ENCODE peak calls at places on chromosomes 12 and 14, in seven cellular contexts. P is iPS DF 19.7; C is CD4-positive, alpha-beta T cell; W is neural progenitor cell; L is HCT116; H is right cardiac atrium; O is pancreas. Y is an unnamed sample.

GRCh38 chr14:53855127-53855526 is 101.5 kb downstream of the BMP4 start:
- DNase-seq in L (no peak), W (no peak), H (no peak), P (no peak), C (no peak), O (no peak), Y (no peak)

GRCh38 chr12:119178544-119179334 is at the start of gene HSPB8:
- DNase-seq in O (peak), P (no peak), C (no peak), H (peak), L (peak), W (peak), Y (peak)

GRCh38 chr14:69363055-69363454 is 35.0 kb downstream of the ERH start:
- DNase-seq in L (no peak), W (peak), H (peak), C (no peak), P (no peak), O (no peak), Y (no peak)

GRCh38 chr12:15526033-15526432 is 203.7 kb downstream of the PTPRO start:
- DNase-seq in P (no peak), L (peak), H (no peak), W (no peak), O (no peak), C (no peak), Y (no peak)

GRCh38 chr12:104223599-104224168 is 8.1 kb downstream of the TXNRD1 start:
- DNase-seq in L (no peak), W (no peak), C (no peak), H (no peak), O (no peak), P (no peak), Y (no peak)

GRCh38 chr12:39930066-39930465 is 175.8 kb downstream of the SLC2A13 start:
- DNase-seq in W (no peak), H (no peak), C (no peak), L (no peak), P (no peak), O (no peak), Y (no peak)

GRCh38 chr12:84718901-84719300 is 193.7 kb downstream of the SLC6A15 start:
- DNase-seq in W (no peak), C (no peak), P (no peak), O (no peak), L (no peak), H (no peak), Y (no peak)

GRCh38 chr12:109440851-109441490 is 36.1 kb downstream of the KCTD10 start:
- DNase-seq in L (no peak), H (no peak), O (no peak), C (no peak), W (peak), P (no peak), Y (no peak)

GRCh38 chr12:49893753-49894752 is 9.6 kb downstream of the FAIM2 start:
- DNase-seq in C (no peak), L (peak), P (no peak), W (no peak), H (no peak), O (no peak), Y (no peak)

GRCh38 chr14:53391156-53391555 is 238.0 kb upstream of the DDHD1 start:
- DNase-seq in W (no peak), H (no peak), P (no peak), O (no peak), L (peak), C (no peak), Y (no peak)

GRCh38 chr12:106954462-106955376 is 988 bp upstream of the TMEM263 start:
- DNase-seq in W (peak), O (peak), P (no peak), H (peak), L (no peak), C (no peak), Y (no peak)

GRCh38 chr12:79251356-79251755 is 386.8 kb downstream of the SYT1 start:
- DNase-seq in P (no peak), W (no peak), L (no peak), O (no peak), C (no peak), H (no peak), Y (no peak)

GRCh38 chr14:91509878-91510170 is 286 bp downstream of the PPP4R3A start:
- DNase-seq in P (no peak), C (no peak), L (no peak), W (peak), H (no peak), O (no peak), Y (no peak)

GRCh38 chr12:6952860-6953416 is 1.8 kb downstream of the PTPN6 start:
- DNase-seq in L (no peak), P (no peak), C (no peak), W (no peak), O (no peak), H (peak), Y (no peak)

GRCh38 chr12:116524964-116525379 is 34.2 kb upstream of the MAP1LC3B2 start:
- DNase-seq in L (no peak), H (no peak), P (peak), W (peak), O (no peak), C (no peak), Y (no peak)

GRCh38 chr12:119620490-119620889 is 26.9 kb downstream of the TMEM233 start:
- DNase-seq in C (no peak), H (no peak), P (no peak), O (no peak), W (no peak), L (no peak), Y (no peak)

GRCh38 chr14:68896132-68896531 is 83.0 kb downstream of the ACTN1 start:
- DNase-seq in P (no peak), O (no peak), H (peak), C (no peak), L (no peak), W (no peak), Y (no peak)

GRCh38 chr14:34301107-34301734 is 160.8 kb downstream of the SPTSSA start:
- DNase-seq in W (peak), L (peak), C (no peak), H (no peak), O (no peak), P (no peak), Y (no peak)

GRCh38 chr12:55743131-55743921 is 404 bp downstream of the GDF11 start:
- DNase-seq in O (peak), H (peak), C (peak), W (peak), L (no peak), P (no peak), Y (peak)

GRCh38 chr14:37230551-37231194 is 32.9 kb downstream of the MIPOL1 start:
- DNase-seq in L (peak), P (no peak), O (no peak), W (peak), H (no peak), C (no peak), Y (no peak)

GRCh38 chr12:63976902-63977395 is 132.4 kb downstream of the SRGAP1 start:
- DNase-seq in O (no peak), C (no peak), P (no peak), L (no peak), H (no peak), W (no peak), Y (no peak)

GRCh38 chr12:16350682-16351081 is 3.2 kb downstream of the MGST1 start:
- DNase-seq in H (peak), P (no peak), W (peak), C (no peak), O (peak), L (peak), Y (no peak)

GRCh38 chr14:81302613-81303012 is 81.9 kb upstream of the GTF2A1 start:
- DNase-seq in C (no peak), W (no peak), H (no peak), P (no peak), O (no peak), L (peak), Y (no peak)

GRCh38 chr12:47082963-47083621 is 3.3 kb upstream of the AMIGO2 start:
- DNase-seq in C (no peak), O (no peak), P (no peak), H (no peak), W (no peak), L (no peak), Y (no peak)

GRCh38 chr14:73238262-73238852 is 1.1 kb downstream of the PAPLN start:
- DNase-seq in C (no peak), H (no peak), W (peak), O (no peak), P (no peak), L (peak), Y (no peak)

GRCh38 chr14:37027188-37027824 is 145.1 kb downstream of the SLC25A21 start:
- DNase-seq in O (no peak), L (no peak), H (no peak), P (no peak), C (no peak), W (no peak), Y (no peak)

GRCh38 chr12:75699728-75700496 is 188.5 kb upstream of the KRR1 start:
- DNase-seq in W (no peak), C (no peak), P (no peak), L (no peak), O (no peak), H (no peak), Y (no peak)

GRCh38 chr12:5088586-5089264 is 45.0 kb downstream of the KCNA5 start:
- DNase-seq in H (peak), C (no peak), L (no peak), O (no peak), W (no peak), P (no peak), Y (no peak)

GRCh38 chr14:73764406-73764805 is 50.2 kb upstream of the PNMA1 start:
- DNase-seq in W (no peak), H (peak), C (no peak), P (no peak), O (no peak), L (no peak), Y (no peak)

GRCh38 chr12:45944771-45945170 is 45.6 kb downstream of the SCAF11 start:
- DNase-seq in P (no peak), H (no peak), O (no peak), W (no peak), C (no peak), L (no peak), Y (no peak)

GRCh38 chr14:100536721-100537700 is 50.2 kb downstream of the BEGAIN start:
- DNase-seq in O (peak), C (no peak), H (peak), L (no peak), P (no peak), W (no peak), Y (peak)

GRCh38 chr12:116164263-116164817 is 113.2 kb downstream of the MED13L start:
- DNase-seq in W (no peak), C (no peak), P (no peak), H (no peak), O (no peak), L (no peak), Y (no peak)

Y was measured in cardiac septum.